ENCODE peak calls at places on chromosomes 12 and 14, in seven cellular contexts. One of them, this sample, is unnamed.

GRCh38 chr14:39773387-39773786 is 341.2 kb upstream of the FBXO33 start:
- DNase-seq in dorsolateral prefrontal cortex: no peak
- DNase-seq in progenitor cell of endocrine pancreas: no peak
- DNase-seq in KG1: no peak
- DNase-seq in RWPE1: no peak
- DNase-seq in cardiac fibroblast: no peak
- DNase-seq in activated B cell treated with CpG ODN at 0.5 μM for 24 hours: no peak
- DNase-seq in this sample: no peak

GRCh38 chr14:93909429-93910128 is 17.6 kb upstream of the FAM181A start:
- DNase-seq in dorsolateral prefrontal cortex: no peak
- DNase-seq in RWPE1: no peak
- DNase-seq in KG1: no peak
- DNase-seq in cardiac fibroblast: no peak
- DNase-seq in progenitor cell of endocrine pancreas: no peak
- DNase-seq in activated B cell treated with CpG ODN at 0.5 μM for 24 hours: no peak
- DNase-seq in this sample: no peak

GRCh38 chr14:85090681-85091080 is 439.3 kb upstream of the FLRT2 start:
- DNase-seq in progenitor cell of endocrine pancreas: no peak
- DNase-seq in KG1: no peak
- DNase-seq in dorsolateral prefrontal cortex: no peak
- DNase-seq in activated B cell treated with CpG ODN at 0.5 μM for 24 hours: no peak
- DNase-seq in RWPE1: no peak
- DNase-seq in cardiac fibroblast: peak
- DNase-seq in this sample: no peak

GRCh38 chr12:86154620-86155019 is 101.6 kb downstream of the MGAT4C start:
- DNase-seq in cardiac fibroblast: no peak
- DNase-seq in activated B cell treated with CpG ODN at 0.5 μM for 24 hours: no peak
- DNase-seq in dorsolateral prefrontal cortex: no peak
- DNase-seq in RWPE1: no peak
- DNase-seq in KG1: no peak
- DNase-seq in progenitor cell of endocrine pancreas: no peak
- DNase-seq in this sample: no peak

GRCh38 chr12:90058721-90059120 is 350.1 kb upstream of the ATP2B1 start:
- DNase-seq in cardiac fibroblast: peak
- DNase-seq in KG1: no peak
- DNase-seq in dorsolateral prefrontal cortex: no peak
- DNase-seq in activated B cell treated with CpG ODN at 0.5 μM for 24 hours: no peak
- DNase-seq in RWPE1: peak
- DNase-seq in progenitor cell of endocrine pancreas: no peak
- DNase-seq in this sample: no peak

GRCh38 chr14:66628646-66629045 is 120.7 kb downstream of the GPHN start:
- DNase-seq in progenitor cell of endocrine pancreas: no peak
- DNase-seq in RWPE1: no peak
- DNase-seq in cardiac fibroblast: no peak
- DNase-seq in KG1: no peak
- DNase-seq in dorsolateral prefrontal cortex: no peak
- DNase-seq in activated B cell treated with CpG ODN at 0.5 μM for 24 hours: no peak
- DNase-seq in this sample: no peak

GRCh38 chr12:6821271-6821673 is 349 bp upstream of the GPR162 start:
- DNase-seq in KG1: no peak
- DNase-seq in activated B cell treated with CpG ODN at 0.5 μM for 24 hours: no peak
- DNase-seq in progenitor cell of endocrine pancreas: no peak
- DNase-seq in cardiac fibroblast: peak
- DNase-seq in RWPE1: no peak
- DNase-seq in dorsolateral prefrontal cortex: peak
- DNase-seq in this sample: no peak

GRCh38 chr14:93175492-93175891 is 9.2 kb downstream of the MOAP1 start:
- DNase-seq in activated B cell treated with CpG ODN at 0.5 μM for 24 hours: no peak
- DNase-seq in RWPE1: no peak
- DNase-seq in KG1: no peak
- DNase-seq in progenitor cell of endocrine pancreas: no peak
- DNase-seq in cardiac fibroblast: no peak
- DNase-seq in dorsolateral prefrontal cortex: no peak
- DNase-seq in this sample: no peak

GRCh38 chr12:67471810-67472209 is 176.7 kb upstream of the DYRK2 start:
- DNase-seq in RWPE1: no peak
- DNase-seq in cardiac fibroblast: no peak
- DNase-seq in dorsolateral prefrontal cortex: peak
- DNase-seq in KG1: no peak
- DNase-seq in progenitor cell of endocrine pancreas: no peak
- DNase-seq in activated B cell treated with CpG ODN at 0.5 μM for 24 hours: no peak
- DNase-seq in this sample: no peak

GRCh38 chr14:33280646-33281045 is 342.0 kb downstream of the NPAS3 start:
- DNase-seq in activated B cell treated with CpG ODN at 0.5 μM for 24 hours: no peak
- DNase-seq in RWPE1: peak
- DNase-seq in progenitor cell of endocrine pancreas: no peak
- DNase-seq in dorsolateral prefrontal cortex: no peak
- DNase-seq in KG1: no peak
- DNase-seq in cardiac fibroblast: peak
- DNase-seq in this sample: no peak

GRCh38 chr14:66244834-66245233 is 241.3 kb upstream of the CCDC196 start:
- DNase-seq in KG1: no peak
- DNase-seq in dorsolateral prefrontal cortex: no peak
- DNase-seq in progenitor cell of endocrine pancreas: no peak
- DNase-seq in cardiac fibroblast: no peak
- DNase-seq in RWPE1: no peak
- DNase-seq in activated B cell treated with CpG ODN at 0.5 μM for 24 hours: no peak
- DNase-seq in this sample: no peak

GRCh38 chr12:128840862-128841468 is 12.3 kb upstream of the GLT1D1 start:
- DNase-seq in dorsolateral prefrontal cortex: no peak
- DNase-seq in activated B cell treated with CpG ODN at 0.5 μM for 24 hours: no peak
- DNase-seq in cardiac fibroblast: no peak
- DNase-seq in progenitor cell of endocrine pancreas: no peak
- DNase-seq in RWPE1: no peak
- DNase-seq in KG1: no peak
- DNase-seq in this sample: peak

GRCh38 chr12:77213316-77213715 is 147.9 kb upstream of the E2F7 start:
- DNase-seq in activated B cell treated with CpG ODN at 0.5 μM for 24 hours: no peak
- DNase-seq in RWPE1: no peak
- DNase-seq in KG1: no peak
- DNase-seq in cardiac fibroblast: peak
- DNase-seq in dorsolateral prefrontal cortex: no peak
- DNase-seq in progenitor cell of endocrine pancreas: no peak
- DNase-seq in this sample: no peak

GRCh38 chr12:24899503-24900098 is 49.3 kb downstream of the BCAT1 start:
- DNase-seq in RWPE1: no peak
- DNase-seq in activated B cell treated with CpG ODN at 0.5 μM for 24 hours: no peak
- DNase-seq in cardiac fibroblast: no peak
- DNase-seq in KG1: no peak
- DNase-seq in dorsolateral prefrontal cortex: no peak
- DNase-seq in progenitor cell of endocrine pancreas: no peak
- DNase-seq in this sample: no peak

GRCh38 chr14:32256606-32257005 is 53.5 kb upstream of the RNU6-8 start:
- DNase-seq in KG1: no peak
- DNase-seq in cardiac fibroblast: peak
- DNase-seq in progenitor cell of endocrine pancreas: no peak
- DNase-seq in dorsolateral prefrontal cortex: no peak
- DNase-seq in RWPE1: no peak
- DNase-seq in activated B cell treated with CpG ODN at 0.5 μM for 24 hours: no peak
- DNase-seq in this sample: no peak

GRCh38 chr14:75711134-75711795 is 50.2 kb downstream of the TTLL5 start:
- DNase-seq in dorsolateral prefrontal cortex: peak
- DNase-seq in RWPE1: peak
- DNase-seq in progenitor cell of endocrine pancreas: peak
- DNase-seq in KG1: no peak
- DNase-seq in activated B cell treated with CpG ODN at 0.5 μM for 24 hours: no peak
- DNase-seq in cardiac fibroblast: peak
- DNase-seq in this sample: no peak

GRCh38 chr14:52596861-52597260 is 44.2 kb downstream of the GPR137C start:
- DNase-seq in RWPE1: peak
- DNase-seq in KG1: no peak
- DNase-seq in dorsolateral prefrontal cortex: no peak
- DNase-seq in cardiac fibroblast: no peak
- DNase-seq in activated B cell treated with CpG ODN at 0.5 μM for 24 hours: no peak
- DNase-seq in progenitor cell of endocrine pancreas: no peak
- DNase-seq in this sample: no peak

GRCh38 chr14:68250950-68251765 is 431.6 kb downstream of the RAD51B start:
- DNase-seq in dorsolateral prefrontal cortex: no peak
- DNase-seq in cardiac fibroblast: no peak
- DNase-seq in progenitor cell of endocrine pancreas: no peak
- DNase-seq in activated B cell treated with CpG ODN at 0.5 μM for 24 hours: no peak
- DNase-seq in KG1: no peak
- DNase-seq in RWPE1: no peak
- DNase-seq in this sample: no peak

GRCh38 chr14:103527408-103528157 is 1.4 kb upstream of the TRMT61A start:
- DNase-seq in dorsolateral prefrontal cortex: peak
- DNase-seq in RWPE1: no peak
- DNase-seq in cardiac fibroblast: peak
- DNase-seq in progenitor cell of endocrine pancreas: no peak
- DNase-seq in activated B cell treated with CpG ODN at 0.5 μM for 24 hours: peak
- DNase-seq in KG1: no peak
- DNase-seq in this sample: peak

GRCh38 chr14:51079489-51079888 is 15.4 kb downstream of the TRIM9 start:
- DNase-seq in KG1: no peak
- DNase-seq in activated B cell treated with CpG ODN at 0.5 μM for 24 hours: no peak
- DNase-seq in RWPE1: no peak
- DNase-seq in cardiac fibroblast: no peak
- DNase-seq in progenitor cell of endocrine pancreas: no peak
- DNase-seq in dorsolateral prefrontal cortex: no peak
- DNase-seq in this sample: no peak

GRCh38 chr14:95290769-95291440 is 28.8 kb downstream of the CLMN start:
- DNase-seq in dorsolateral prefrontal cortex: no peak
- DNase-seq in RWPE1: peak
- DNase-seq in cardiac fibroblast: peak
- DNase-seq in KG1: no peak
- DNase-seq in progenitor cell of endocrine pancreas: no peak
- DNase-seq in activated B cell treated with CpG ODN at 0.5 μM for 24 hours: no peak
- DNase-seq in this sample: no peak